ENCODE peak calls at places on chromosomes 1 and 21, in four cellular contexts. A is mesendoderm, S is HepG2, U is cardiac muscle cell. I is an unnamed sample.
A peak's percentile ranks its signal among the peaks of the same experiment; 100 is the strongest.

GRCh38 chr1:76257823-76258222 is 183.3 kb downstream of the ST6GALNAC3 start:
- DNase-seq in S (no peak), A (no peak), U (no peak), I (no peak)

GRCh38 chr21:46636181-46636512 is 673 bp downstream of the PRMT2 start:
- DNase-seq in U (no peak), S (no peak), A (no peak), I (no peak)

GRCh38 chr1:21165632-21166031 is 11.1 kb downstream of the EIF4G3 start:
- DNase-seq in A (no peak), U (no peak), S (no peak), I (no peak)

GRCh38 chr1:230747139-230747730 is at the start of gene CAPN9:
- DNase-seq in U (no peak), S (no peak), A (no peak), I (peak; percentile 29)

GRCh38 chr1:182909578-182909977 is 43.4 kb downstream of the SHCBP1L start:
- DNase-seq in A (no peak), S (peak; percentile 27), U (no peak), I (no peak)

GRCh38 chr1:41417335-41417682 is 56.1 kb downstream of the FOXO6 start:
- DNase-seq in A (no peak), U (no peak), S (no peak), I (no peak)

GRCh38 chr1:44679468-44679867 is 5.0 kb downstream of the ARMH1 start:
- DNase-seq in A (no peak), S (no peak), U (no peak), I (no peak)

GRCh38 chr1:101276818-101277217 is 40.0 kb downstream of the S1PR1 start:
- DNase-seq in S (no peak), A (no peak), U (no peak), I (no peak)

GRCh38 chr1:46183926-46184557 is 7.8 kb upstream of the P3R3URF start:
- DNase-seq in U (no peak), S (no peak), A (no peak), I (no peak)

GRCh38 chr1:38558476-38559179 is 300.9 kb downstream of the RRAGC start:
- DNase-seq in U (no peak), S (no peak), A (peak; percentile 82), I (no peak)

GRCh38 chr21:16419188-16419874 is 689.5 kb downstream of the USP25 start:
- DNase-seq in U (peak; percentile 98), S (peak; percentile 12), A (peak; percentile 2), I (peak; percentile 0)

GRCh38 chr1:25090707-25091422 is 141.4 kb downstream of the SYF2 start:
- DNase-seq in A (peak; percentile 61), U (no peak), S (peak; percentile 13), I (no peak)

GRCh38 chr1:59266180-59266926 is 30.5 kb upstream of the FGGY start:
- DNase-seq in S (no peak), A (no peak), U (peak; percentile 21), I (no peak)

DNA sequence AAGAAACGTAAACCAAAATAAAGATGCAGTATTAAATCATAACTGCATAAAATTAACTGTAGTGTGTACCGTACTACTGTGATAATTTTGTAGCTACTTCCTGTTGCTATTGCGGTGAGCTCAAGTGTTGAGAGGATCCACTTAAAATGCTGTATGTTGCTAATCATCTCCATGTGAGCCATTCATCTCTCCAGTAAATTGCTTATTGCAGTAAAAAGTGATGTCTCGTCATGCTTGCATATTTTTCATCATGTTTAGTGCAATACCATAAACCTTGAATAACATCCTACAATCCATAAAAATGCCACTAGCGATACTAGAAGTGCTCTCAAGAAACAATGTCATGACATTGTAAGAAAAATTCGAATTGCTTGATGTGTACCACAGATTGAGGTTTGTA is 66.3 kb downstream of the RAVER2 start:
- DNase-seq in S (no peak), A (no peak), U (no peak), I (no peak)
- H3K27ac ChIP-seq in S (no peak overlapping the region), A (no peak overlapping the region), U (no peak overlapping the region), I (no peak overlapping the region)

GRCh38 chr1:197146108-197147095 is at the start of gene ASPM:
- DNase-seq in U (peak; percentile 98), A (peak; percentile 97), S (peak; percentile 91), I (peak; percentile 95)

GRCh38 chr1:197141556-197141955 is 4.9 kb downstream of the ASPM start:
- DNase-seq in U (no peak), A (no peak), S (no peak), I (no peak)

GRCh38 chr1:197144570-197145325 is 1.7 kb downstream of the ASPM start:
- DNase-seq in U (peak; percentile 42), S (peak; percentile 18), A (peak; percentile 7), I (no peak)

GRCh38 chr1:197149340-197149739 is 2.9 kb upstream of the ASPM start:
- DNase-seq in U (no peak), S (no peak), A (no peak), I (no peak)

GRCh38 chr1:197145451-197146029 is 929 bp downstream of the ASPM start:
- DNase-seq in S (no peak), A (no peak), U (no peak), I (no peak)
- H3K27ac ChIP-seq in S (peak overlapping the region; percentile 75), A (peak overlapping the region; percentile 86), U (no peak overlapping the region), I (no peak overlapping the region)

GRCh38 chr1:19337289-19337688 is 25.2 kb downstream of the SLC66A1 start:
- DNase-seq in U (no peak), S (no peak), A (no peak), I (no peak)

GRCh38 chr1:19339199-19339861 is 27.2 kb downstream of the SLC66A1 start:
- DNase-seq in A (peak; percentile 19), U (no peak), S (no peak), I (no peak)

GRCh38 chr1:19340387-19340937 is 28.3 kb downstream of the SLC66A1 start:
- DNase-seq in A (no peak), S (no peak), U (no peak), I (no peak)

GRCh38 chr1:19336543-19336942 is 24.4 kb downstream of the SLC66A1 start:
- DNase-seq in U (no peak), S (no peak), A (no peak), I (peak; percentile 20)

GRCh38 chr1:19338323-19338762 is 26.2 kb downstream of the SLC66A1 start:
- DNase-seq in U (no peak), S (peak; percentile 83), A (peak; percentile 92), I (peak; percentile 55)
- H3K27ac ChIP-seq in U (no peak overlapping the region), S (peak overlapping the region; percentile 84), A (no peak overlapping the region), I (no peak overlapping the region)

GRCh38 chr1:111720977-111721670 is 18.1 kb downstream of the INKA2 start:
- DNase-seq in S (no peak), U (no peak), A (no peak), I (no peak)
- H3K27ac ChIP-seq in S (no peak overlapping the region), U (no peak overlapping the region), A (no peak overlapping the region), I (peak overlapping the region; percentile 35)

GRCh38 chr1:223748773-223749733 is 36.7 kb downstream of the CAPN2 start:
- DNase-seq in A (peak; percentile 73), S (no peak), U (peak; percentile 73), I (peak; percentile 64)
- H3K27ac ChIP-seq in A (peak overlapping the region; percentile 28), S (no peak overlapping the region), U (no peak overlapping the region), I (no peak overlapping the region)

DNA sequence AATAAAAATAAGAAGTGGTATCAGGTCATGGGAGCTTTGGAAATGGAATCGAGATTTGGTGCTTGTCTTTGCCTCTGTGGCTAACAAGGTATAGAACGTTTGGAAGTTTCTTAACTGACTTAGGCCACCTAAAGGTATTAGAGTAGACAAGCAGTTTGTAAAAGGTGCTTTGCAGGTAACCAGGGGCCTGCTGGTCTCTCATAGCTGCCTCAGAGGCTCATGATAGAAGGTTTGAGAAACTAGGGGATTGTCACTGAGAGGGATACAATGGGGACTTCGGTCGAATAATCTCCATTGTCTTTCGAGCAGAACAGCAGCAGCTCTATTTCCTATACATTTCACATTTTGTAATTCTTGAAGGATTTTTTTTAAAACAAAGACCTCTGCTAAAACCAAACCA is 37.6 kb downstream of the C21orf91 start:
- DNase-seq in A (peak; percentile 5), U (no peak), S (no peak), I (no peak)
- H3K27ac ChIP-seq in A (no peak overlapping the region), U (no peak overlapping the region), S (no peak overlapping the region), I (no peak overlapping the region)

GRCh38 chr21:45545236-45545570 is 3.0 kb upstream of the SLC19A1 start:
- DNase-seq in U (no peak), S (no peak), A (no peak), I (no peak)

GRCh38 chr21:45545691-45546531 is 3.7 kb upstream of the SLC19A1 start:
- DNase-seq in U (no peak), A (no peak), S (no peak), I (no peak)

GRCh38 chr21:45548711-45549491 is 6.7 kb upstream of the SLC19A1 start:
- DNase-seq in A (no peak), S (no peak), U (no peak), I (peak; percentile 90)

GRCh38 chr21:45546636-45547203 is 4.5 kb upstream of the SLC19A1 start:
- DNase-seq in A (no peak), S (no peak), U (no peak), I (no peak)

DNA sequence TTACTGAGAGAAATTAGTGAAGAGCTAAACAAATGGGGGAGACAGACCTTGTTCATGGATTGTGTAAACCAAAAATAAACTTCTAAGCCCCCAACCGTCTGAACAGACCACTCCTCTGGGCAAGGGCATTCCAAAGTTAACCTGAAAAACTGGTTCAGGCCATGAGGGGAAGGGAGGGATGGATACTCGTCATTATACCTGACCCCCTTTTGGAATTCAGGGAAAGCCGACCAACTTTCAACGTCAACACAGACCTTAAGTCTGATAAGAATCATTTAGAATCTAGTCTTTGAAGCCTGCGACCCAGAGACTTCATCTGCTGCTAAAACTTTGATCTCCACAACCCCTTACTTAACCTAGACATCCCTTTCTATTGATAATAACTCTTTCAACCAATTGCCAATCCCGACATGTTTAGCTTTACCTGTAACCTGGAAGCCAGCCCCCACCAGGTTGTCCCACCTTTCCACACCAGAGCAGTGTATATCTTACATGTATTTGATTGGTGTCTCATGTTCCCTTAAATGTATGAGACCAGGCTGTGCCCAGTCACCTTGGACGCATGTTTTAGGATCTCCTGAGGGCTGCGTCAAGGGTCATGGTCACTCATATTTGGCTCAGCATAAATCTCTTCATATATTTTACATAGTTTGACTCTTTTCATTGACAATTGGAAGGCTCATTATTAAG is 5.1 kb upstream of the SLC19A1 start:
- DNase-seq in S (no peak), U (no peak), A (no peak), I (no peak)
- H3K27ac ChIP-seq in S (no peak overlapping the region), U (no peak overlapping the region), A (no peak overlapping the region), I (no peak overlapping the region)

I was measured in small intestine.